ENCODE peak calls at places on chromosomes 2 and 18, in nine cellular contexts. One of them, this sample, is unnamed.

GRCh38 chr2:112884869-112885502 is 26.0 kb upstream of the IL37 start:
- DNase-seq in stimulated activated CD4-positive, alpha-beta T cell treated with anti-CD3 and anti-CD28 coated beads, Interleukin-2, amount 100 ng/mL, for 48 hours: peak
- DNase-seq in GM19239: peak
- DNase-seq in HFFc6: no peak
- DNase-seq in kidney tubule cell: peak
- DNase-seq in Caki2: peak
- DNase-seq in B cell: peak
- DNase-seq in cardiac muscle cell: peak
- DNase-seq in GM03348: peak
- DNase-seq in this sample: peak

GRCh38 chr2:241007880-241008710 is 9.7 kb downstream of the SNED1 start:
- DNase-seq in kidney tubule cell: no peak
- DNase-seq in stimulated activated CD4-positive, alpha-beta T cell treated with anti-CD3 and anti-CD28 coated beads, Interleukin-2, amount 100 ng/mL, for 48 hours: no peak
- DNase-seq in GM03348: no peak
- DNase-seq in cardiac muscle cell: no peak
- DNase-seq in GM19239: no peak
- DNase-seq in HFFc6: no peak
- DNase-seq in Caki2: no peak
- DNase-seq in B cell: no peak
- DNase-seq in this sample: no peak

GRCh38 chr2:60407398-60407797 is 146.1 kb downstream of the BCL11A start:
- DNase-seq in B cell: no peak
- DNase-seq in GM19239: no peak
- DNase-seq in kidney tubule cell: no peak
- DNase-seq in Caki2: no peak
- DNase-seq in GM03348: no peak
- DNase-seq in cardiac muscle cell: peak
- DNase-seq in stimulated activated CD4-positive, alpha-beta T cell treated with anti-CD3 and anti-CD28 coated beads, Interleukin-2, amount 100 ng/mL, for 48 hours: no peak
- DNase-seq in HFFc6: no peak
- DNase-seq in this sample: no peak

GRCh38 chr2:15337996-15338666 is 223.0 kb downstream of the NBAS start:
- DNase-seq in cardiac muscle cell: no peak
- DNase-seq in HFFc6: no peak
- DNase-seq in Caki2: no peak
- DNase-seq in stimulated activated CD4-positive, alpha-beta T cell treated with anti-CD3 and anti-CD28 coated beads, Interleukin-2, amount 100 ng/mL, for 48 hours: no peak
- DNase-seq in GM19239: no peak
- DNase-seq in B cell: no peak
- DNase-seq in kidney tubule cell: peak
- DNase-seq in GM03348: no peak
- DNase-seq in this sample: no peak

GRCh38 chr2:43220982-43221659 is 5.3 kb downstream of the ZFP36L2 start:
- DNase-seq in B cell: no peak
- DNase-seq in HFFc6: peak
- DNase-seq in stimulated activated CD4-positive, alpha-beta T cell treated with anti-CD3 and anti-CD28 coated beads, Interleukin-2, amount 100 ng/mL, for 48 hours: no peak
- DNase-seq in GM19239: no peak
- DNase-seq in kidney tubule cell: peak
- DNase-seq in GM03348: peak
- DNase-seq in Caki2: peak
- DNase-seq in cardiac muscle cell: no peak
- DNase-seq in this sample: peak

GRCh38 chr2:68295523-68295922 is 24.2 kb downstream of the CNRIP1 start:
- DNase-seq in kidney tubule cell: no peak
- DNase-seq in GM19239: no peak
- DNase-seq in Caki2: no peak
- DNase-seq in B cell: peak
- DNase-seq in cardiac muscle cell: no peak
- DNase-seq in stimulated activated CD4-positive, alpha-beta T cell treated with anti-CD3 and anti-CD28 coated beads, Interleukin-2, amount 100 ng/mL, for 48 hours: no peak
- DNase-seq in HFFc6: no peak
- DNase-seq in GM03348: no peak
- DNase-seq in this sample: peak

GRCh38 chr2:240725266-240726060 is 33.8 kb downstream of the AQP12A start:
- DNase-seq in stimulated activated CD4-positive, alpha-beta T cell treated with anti-CD3 and anti-CD28 coated beads, Interleukin-2, amount 100 ng/mL, for 48 hours: no peak
- DNase-seq in HFFc6: no peak
- DNase-seq in cardiac muscle cell: no peak
- DNase-seq in GM19239: no peak
- DNase-seq in B cell: no peak
- DNase-seq in Caki2: no peak
- DNase-seq in GM03348: no peak
- DNase-seq in kidney tubule cell: no peak
- DNase-seq in this sample: no peak

GRCh38 chr2:124640221-124640750 is 615.2 kb downstream of the CNTNAP5 start:
- DNase-seq in stimulated activated CD4-positive, alpha-beta T cell treated with anti-CD3 and anti-CD28 coated beads, Interleukin-2, amount 100 ng/mL, for 48 hours: no peak
- DNase-seq in cardiac muscle cell: no peak
- DNase-seq in GM19239: no peak
- DNase-seq in kidney tubule cell: no peak
- DNase-seq in HFFc6: no peak
- DNase-seq in GM03348: no peak
- DNase-seq in B cell: no peak
- DNase-seq in Caki2: no peak
- DNase-seq in this sample: no peak

GRCh38 chr2:137952586-137953129 is 11.6 kb upstream of the HNMT start:
- DNase-seq in B cell: no peak
- DNase-seq in GM19239: no peak
- DNase-seq in GM03348: no peak
- DNase-seq in HFFc6: no peak
- DNase-seq in stimulated activated CD4-positive, alpha-beta T cell treated with anti-CD3 and anti-CD28 coated beads, Interleukin-2, amount 100 ng/mL, for 48 hours: no peak
- DNase-seq in kidney tubule cell: peak
- DNase-seq in cardiac muscle cell: no peak
- DNase-seq in Caki2: peak
- DNase-seq in this sample: no peak

GRCh38 chr18:47953471-47953931 is 23.0 kb upstream of the SMAD2 start:
- DNase-seq in B cell: peak
- DNase-seq in GM19239: peak
- DNase-seq in cardiac muscle cell: no peak
- DNase-seq in kidney tubule cell: peak
- DNase-seq in GM03348: peak
- DNase-seq in Caki2: peak
- DNase-seq in HFFc6: no peak
- DNase-seq in stimulated activated CD4-positive, alpha-beta T cell treated with anti-CD3 and anti-CD28 coated beads, Interleukin-2, amount 100 ng/mL, for 48 hours: no peak
- DNase-seq in this sample: peak

GRCh38 chr2:201261471-201261870 is 1.1 kb downstream of the CASP8 start:
- DNase-seq in Caki2: no peak
- DNase-seq in B cell: no peak
- DNase-seq in cardiac muscle cell: no peak
- DNase-seq in stimulated activated CD4-positive, alpha-beta T cell treated with anti-CD3 and anti-CD28 coated beads, Interleukin-2, amount 100 ng/mL, for 48 hours: peak
- DNase-seq in kidney tubule cell: no peak
- DNase-seq in GM19239: no peak
- DNase-seq in HFFc6: no peak
- DNase-seq in GM03348: no peak
- DNase-seq in this sample: peak

GRCh38 chr18:53586923-53587322 is 637.5 kb downstream of the MBD2 start:
- DNase-seq in B cell: no peak
- DNase-seq in GM19239: no peak
- DNase-seq in GM03348: no peak
- DNase-seq in kidney tubule cell: no peak
- DNase-seq in stimulated activated CD4-positive, alpha-beta T cell treated with anti-CD3 and anti-CD28 coated beads, Interleukin-2, amount 100 ng/mL, for 48 hours: no peak
- DNase-seq in HFFc6: no peak
- DNase-seq in cardiac muscle cell: no peak
- DNase-seq in Caki2: no peak
- DNase-seq in this sample: no peak

GRCh38 chr2:151243468-151243867 is 18.2 kb downstream of the RBM43 start:
- DNase-seq in GM19239: no peak
- DNase-seq in kidney tubule cell: no peak
- DNase-seq in GM03348: no peak
- DNase-seq in B cell: no peak
- DNase-seq in HFFc6: no peak
- DNase-seq in Caki2: no peak
- DNase-seq in stimulated activated CD4-positive, alpha-beta T cell treated with anti-CD3 and anti-CD28 coated beads, Interleukin-2, amount 100 ng/mL, for 48 hours: no peak
- DNase-seq in cardiac muscle cell: no peak
- DNase-seq in this sample: no peak